ENCODE peak calls at places on chromosomes 2 and 18, in five cellular contexts. R, Z, G, I and D are unnamed samples.

GRCh38 chr18:77096031-77096371 is 36.6 kb downstream of the MBP start:
- DNase-seq in R (no peak), Z (no peak), G (no peak), I (no peak), D (no peak)

GRCh38 chr2:14944562-14945346 is 312.2 kb downstream of the LRATD1 start:
- DNase-seq in R (peak; percentile 44), Z (peak; percentile 72), G (peak; percentile 56), I (no peak), D (no peak)

GRCh38 chr2:235303499-235304291 is 190.1 kb upstream of the AGAP1 start:
- DNase-seq in R (no peak), Z (no peak), G (no peak), I (no peak), D (no peak)

GRCh38 chr2:28152585-28153284 is 239.9 kb upstream of the FOSL2 start:
- DNase-seq in R (peak; percentile 88), Z (no peak), G (no peak), I (no peak), D (peak; percentile 92)

GRCh38 chr2:199424160-199424559 is 33.6 kb downstream of the SATB2 start:
- DNase-seq in R (no peak), Z (no peak), G (no peak), I (no peak), D (no peak)

GRCh38 chr2:106201656-106202055 is 7.6 kb upstream of the UXS1 start:
- DNase-seq in R (no peak), Z (no peak), G (peak; percentile 61), I (no peak), D (no peak)

GRCh38 chr2:31992934-31993333 is 17.9 kb downstream of the MEMO1 start:
- DNase-seq in R (peak; percentile 27), Z (no peak), G (no peak), I (no peak), D (no peak)

GRCh38 chr18:57814555-57814954 is 11.4 kb upstream of the ATP8B1 start:
- DNase-seq in R (no peak), Z (no peak), G (no peak), I (no peak), D (no peak)

GRCh38 chr2:75729861-75730260 is 19.1 kb upstream of the GCFC2 start:
- DNase-seq in R (peak; percentile 49), Z (peak; percentile 36), G (peak; percentile 35), I (no peak), D (no peak)

GRCh38 chr2:112916625-112917024 is 5.7 kb downstream of the IL37 start:
- DNase-seq in R (no peak), Z (no peak), G (no peak), I (no peak), D (no peak)

GRCh38 chr2:167706800-167707199 is 540.6 kb downstream of the STK39 start:
- DNase-seq in R (no peak), Z (no peak), G (no peak), I (no peak), D (no peak)

GRCh38 chr2:7468955-7469354 is 551.7 kb downstream of the RNF144A start:
- DNase-seq in R (no peak), Z (no peak), G (no peak), I (no peak), D (no peak)

GRCh38 chr18:75068682-75069435 is 140.1 kb downstream of the PTGR3 start:
- DNase-seq in R (no peak), Z (no peak), G (no peak), I (no peak), D (no peak)

GRCh38 chr18:24941164-24941951 is 410.6 kb downstream of the ZNF521 start:
- DNase-seq in R (no peak), Z (no peak), G (no peak), I (no peak), D (no peak)

GRCh38 chr2:169676357-169676756 is 17.8 kb downstream of the CFAP210 start:
- DNase-seq in R (no peak), Z (no peak), G (peak; percentile 39), I (no peak), D (no peak)

GRCh38 chr2:127025357-127026062 is 81.4 kb downstream of the BIN1 start:
- DNase-seq in R (peak; percentile 90), Z (no peak), G (peak; percentile 88), I (peak; percentile 85), D (peak; percentile 81)

GRCh38 chr2:151826737-151827157 is 1.5 kb downstream of the ARL5A start:
- DNase-seq in R (no peak), Z (no peak), G (peak; percentile 39), I (no peak), D (no peak)

GRCh38 chr18:77133051-77133919 is 702 bp upstream of the MBP start:
- DNase-seq in R (no peak), Z (no peak), G (peak; percentile 87), I (peak; percentile 67), D (no peak)

GRCh38 chr2:153163055-153163454 is 315.5 kb downstream of the RPRM start:
- DNase-seq in R (peak; percentile 48), Z (peak; percentile 67), G (peak; percentile 55), I (no peak), D (no peak)

GRCh38 chr2:240918258-240919091 is 12.3 kb downstream of the CROCC2 start:
- DNase-seq in R (no peak), Z (no peak), G (no peak), I (no peak), D (no peak)

GRCh38 chr2:73105511-73105971 is 7.2 kb downstream of the RAB11FIP5 start:
- DNase-seq in R (no peak), Z (no peak), G (no peak), I (no peak), D (no peak)

GRCh38 chr2:50720695-50721314 is 311.1 kb downstream of the NRXN1 start:
- DNase-seq in R (no peak), Z (no peak), G (no peak), I (no peak), D (no peak)

GRCh38 chr18:54444309-54444914 is 86.7 kb downstream of the C18orf54 start:
- DNase-seq in R (peak; percentile 62), Z (peak; percentile 61), G (peak; percentile 55), I (peak; percentile 30), D (peak; percentile 18)

GRCh38 chr2:12251749-12252148 is 465.0 kb upstream of the TRIB2 start:
- DNase-seq in R (no peak), Z (no peak), G (no peak), I (no peak), D (no peak)

GRCh38 chr2:186544255-186544675 is 45.6 kb upstream of the ITGAV start:
- DNase-seq in R (peak; percentile 93), Z (no peak), G (no peak), I (no peak), D (peak; percentile 95)